ENCODE peak calls at places on chromosomes 13 and 19, in six cellular contexts. S is fibroblast of gingiva; P is left colon; R is stimulated activated naive CD8-positive, alpha-beta T cell treated with anti-CD3 and anti-CD28 coated beads, Interleukin-15, Interleukin-2, amounts not matched to agents 100 U/mL and 50 U/mL, for 24 hours; D is epithelial cell of prostate; M is activated naive CD4-positive, alpha-beta T cell. T is an unnamed sample.

GRCh38 chr13:45630791-45631190 is 15.3 kb upstream of the ERICH6B start:
- DNase-seq in S (no peak), P (no peak), R (no peak), D (no peak), M (no peak), T (no peak)

GRCh38 chr19:43354305-43354627 is 780 bp downstream of the CD177 start:
- DNase-seq in S (no peak), P (peak), R (no peak), D (no peak), M (no peak), T (no peak)

GRCh38 chr13:106362637-106363036 is 172.8 kb downstream of the EFNB2 start:
- DNase-seq in S (no peak), P (no peak), R (no peak), D (no peak), M (no peak), T (no peak)

GRCh38 chr13:26062853-26063444 is 11.1 kb upstream of the SHISA2 start:
- DNase-seq in S (peak), P (no peak), R (no peak), D (no peak), M (no peak), T (peak)

GRCh38 chr13:67001363-67001762 is 228.8 kb downstream of the PCDH9 start:
- DNase-seq in S (no peak), P (no peak), R (no peak), D (no peak), M (no peak), T (no peak)

GRCh38 chr13:51096131-51096530 is 14.9 kb downstream of the C13orf42 start:
- DNase-seq in S (no peak), P (no peak), R (no peak), D (no peak), M (no peak), T (no peak)

GRCh38 chr13:99383946-99384345 is 76.7 kb upstream of the GPR183 start:
- DNase-seq in S (no peak), P (no peak), R (peak), D (no peak), M (no peak), T (no peak)

GRCh38 chr19:54478677-54479266 is 5.7 kb upstream of the CDC42EP5 start:
- DNase-seq in S (peak), P (peak), R (no peak), D (no peak), M (no peak), T (peak)

GRCh38 chr13:106101201-106101600 is 434.3 kb downstream of the EFNB2 start:
- DNase-seq in S (no peak), P (no peak), R (no peak), D (no peak), M (no peak), T (peak)

GRCh38 chr13:65553328-65553727 is 1676.8 kb downstream of the PCDH9 start:
- DNase-seq in S (no peak), P (no peak), R (no peak), D (no peak), M (no peak), T (no peak)

GRCh38 chr13:51292000-51292550 is 47.4 kb upstream of the SERPINE3 start:
- DNase-seq in S (peak), P (no peak), R (no peak), D (no peak), M (no peak), T (peak)

GRCh38 chr13:44565881-44566280 is 10.2 kb downstream of the TSC22D1 start:
- DNase-seq in S (no peak), P (no peak), R (no peak), D (no peak), M (no peak), T (peak)

GRCh38 chr19:35995655-35995993 is 636 bp downstream of the SDHAF1 start:
- DNase-seq in S (peak), P (peak), R (peak), D (no peak), M (no peak), T (peak)

GRCh38 chr19:6925801-6926751 is 38.7 kb downstream of the ADGRE1 start:
- DNase-seq in S (no peak), P (peak), R (no peak), D (no peak), M (no peak), T (no peak)